ENCODE peak calls at places on chromosomes 12 and 14, in nine cellular contexts. One of them, this sample, is unnamed.

GRCh38 chr12:12889701-12890100 is 1.7 kb upstream of the GPRC5A start:
- DNase-seq in heart right ventricle: no peak
- DNase-seq in upper lobe of right lung: no peak
- DNase-seq in Calu3: no peak
- DNase-seq in CD4-positive, alpha-beta T cell: no peak
- DNase-seq in nephron progenitor cell: no peak
- DNase-seq in HFFc6: no peak
- DNase-seq in fibroblast of pulmonary artery: no peak
- DNase-seq in colonic mucosa: no peak
- DNase-seq in this sample: no peak

GRCh38 chr14:104292084-104292970 is 153.9 kb downstream of the KIF26A start:
- DNase-seq in upper lobe of right lung: peak
- DNase-seq in fibroblast of pulmonary artery: no peak
- DNase-seq in HFFc6: no peak
- DNase-seq in heart right ventricle: no peak
- DNase-seq in nephron progenitor cell: no peak
- DNase-seq in colonic mucosa: no peak
- DNase-seq in CD4-positive, alpha-beta T cell: no peak
- DNase-seq in Calu3: no peak
- DNase-seq in this sample: no peak

GRCh38 chr12:20184514-20184913 is 183.8 kb upstream of the PDE3A start:
- DNase-seq in colonic mucosa: no peak
- DNase-seq in HFFc6: no peak
- DNase-seq in Calu3: no peak
- DNase-seq in heart right ventricle: no peak
- DNase-seq in fibroblast of pulmonary artery: no peak
- DNase-seq in CD4-positive, alpha-beta T cell: no peak
- DNase-seq in upper lobe of right lung: no peak
- DNase-seq in nephron progenitor cell: no peak
- DNase-seq in this sample: no peak

GRCh38 chr14:88346048-88346639 is 23.1 kb upstream of the KCNK10 start:
- DNase-seq in nephron progenitor cell: no peak
- DNase-seq in colonic mucosa: no peak
- DNase-seq in fibroblast of pulmonary artery: no peak
- DNase-seq in CD4-positive, alpha-beta T cell: no peak
- DNase-seq in HFFc6: peak
- DNase-seq in heart right ventricle: no peak
- DNase-seq in upper lobe of right lung: no peak
- DNase-seq in Calu3: no peak
- DNase-seq in this sample: no peak

GRCh38 chr14:88791252-88791621 is 1.5 kb downstream of the EML5 start:
- DNase-seq in colonic mucosa: no peak
- DNase-seq in fibroblast of pulmonary artery: no peak
- DNase-seq in HFFc6: no peak
- DNase-seq in CD4-positive, alpha-beta T cell: no peak
- DNase-seq in nephron progenitor cell: no peak
- DNase-seq in Calu3: no peak
- DNase-seq in heart right ventricle: no peak
- DNase-seq in upper lobe of right lung: no peak
- DNase-seq in this sample: no peak

GRCh38 chr12:130164931-130165330 is 2.7 kb downstream of the FZD10 start:
- DNase-seq in HFFc6: no peak
- DNase-seq in nephron progenitor cell: peak
- DNase-seq in heart right ventricle: no peak
- DNase-seq in fibroblast of pulmonary artery: no peak
- DNase-seq in colonic mucosa: no peak
- DNase-seq in upper lobe of right lung: peak
- DNase-seq in CD4-positive, alpha-beta T cell: no peak
- DNase-seq in Calu3: no peak
- DNase-seq in this sample: no peak

GRCh38 chr12:53798575-53798974 is 46.8 kb upstream of the CISTR start:
- DNase-seq in Calu3: peak
- DNase-seq in colonic mucosa: no peak
- DNase-seq in nephron progenitor cell: no peak
- DNase-seq in upper lobe of right lung: no peak
- DNase-seq in fibroblast of pulmonary artery: peak
- DNase-seq in CD4-positive, alpha-beta T cell: no peak
- DNase-seq in HFFc6: no peak
- DNase-seq in heart right ventricle: no peak
- DNase-seq in this sample: no peak

GRCh38 chr12:54439521-54440255 is 20.6 kb upstream of the ITGA5 start:
- DNase-seq in heart right ventricle: peak
- DNase-seq in nephron progenitor cell: no peak
- DNase-seq in fibroblast of pulmonary artery: peak
- DNase-seq in upper lobe of right lung: no peak
- DNase-seq in CD4-positive, alpha-beta T cell: no peak
- DNase-seq in HFFc6: peak
- DNase-seq in colonic mucosa: no peak
- DNase-seq in Calu3: no peak
- DNase-seq in this sample: no peak

GRCh38 chr14:76918176-76918750 is 92.1 kb downstream of the LRRC74A start:
- DNase-seq in nephron progenitor cell: no peak
- DNase-seq in CD4-positive, alpha-beta T cell: no peak
- DNase-seq in upper lobe of right lung: peak
- DNase-seq in HFFc6: peak
- DNase-seq in heart right ventricle: peak
- DNase-seq in colonic mucosa: peak
- DNase-seq in Calu3: no peak
- DNase-seq in fibroblast of pulmonary artery: peak
- DNase-seq in this sample: no peak

GRCh38 chr14:65502676-65503124 is 90.2 kb downstream of the FUT8 start:
- DNase-seq in upper lobe of right lung: no peak
- DNase-seq in colonic mucosa: no peak
- DNase-seq in nephron progenitor cell: no peak
- DNase-seq in fibroblast of pulmonary artery: peak
- DNase-seq in HFFc6: peak
- DNase-seq in Calu3: no peak
- DNase-seq in heart right ventricle: no peak
- DNase-seq in CD4-positive, alpha-beta T cell: no peak
- DNase-seq in this sample: no peak

GRCh38 chr12:28172434-28173030 is 17.7 kb upstream of the CCDC91 start:
- DNase-seq in nephron progenitor cell: peak
- DNase-seq in colonic mucosa: peak
- DNase-seq in CD4-positive, alpha-beta T cell: no peak
- DNase-seq in heart right ventricle: no peak
- DNase-seq in Calu3: peak
- DNase-seq in HFFc6: peak
- DNase-seq in upper lobe of right lung: no peak
- DNase-seq in fibroblast of pulmonary artery: peak
- DNase-seq in this sample: no peak

GRCh38 chr14:103543721-103544626 is 15.0 kb downstream of the TRMT61A start:
- DNase-seq in fibroblast of pulmonary artery: no peak
- DNase-seq in colonic mucosa: no peak
- DNase-seq in CD4-positive, alpha-beta T cell: no peak
- DNase-seq in HFFc6: no peak
- DNase-seq in upper lobe of right lung: no peak
- DNase-seq in Calu3: no peak
- DNase-seq in nephron progenitor cell: no peak
- DNase-seq in heart right ventricle: no peak
- DNase-seq in this sample: no peak

GRCh38 chr14:70972107-70972976 is 65.1 kb downstream of the PCNX1 start:
- DNase-seq in fibroblast of pulmonary artery: peak
- DNase-seq in heart right ventricle: peak
- DNase-seq in HFFc6: peak
- DNase-seq in nephron progenitor cell: peak
- DNase-seq in colonic mucosa: peak
- DNase-seq in CD4-positive, alpha-beta T cell: peak
- DNase-seq in Calu3: peak
- DNase-seq in upper lobe of right lung: peak
- DNase-seq in this sample: peak

GRCh38 chr14:55416866-55417265 is 5.2 kb upstream of the ATG14 start:
- DNase-seq in heart right ventricle: no peak
- DNase-seq in Calu3: peak
- DNase-seq in nephron progenitor cell: peak
- DNase-seq in CD4-positive, alpha-beta T cell: no peak
- DNase-seq in fibroblast of pulmonary artery: peak
- DNase-seq in colonic mucosa: no peak
- DNase-seq in upper lobe of right lung: no peak
- DNase-seq in HFFc6: no peak
- DNase-seq in this sample: no peak

GRCh38 chr12:43655586-43655985 is 103.0 kb downstream of the PUS7L start:
- DNase-seq in CD4-positive, alpha-beta T cell: no peak
- DNase-seq in fibroblast of pulmonary artery: peak
- DNase-seq in HFFc6: no peak
- DNase-seq in colonic mucosa: no peak
- DNase-seq in heart right ventricle: no peak
- DNase-seq in Calu3: no peak
- DNase-seq in upper lobe of right lung: no peak
- DNase-seq in nephron progenitor cell: no peak
- DNase-seq in this sample: no peak

GRCh38 chr14:70698288-70698687 is 56.6 kb downstream of the TTC9 start:
- DNase-seq in upper lobe of right lung: no peak
- DNase-seq in HFFc6: peak
- DNase-seq in CD4-positive, alpha-beta T cell: no peak
- DNase-seq in colonic mucosa: peak
- DNase-seq in fibroblast of pulmonary artery: peak
- DNase-seq in heart right ventricle: no peak
- DNase-seq in nephron progenitor cell: no peak
- DNase-seq in Calu3: peak
- DNase-seq in this sample: no peak

GRCh38 chr12:31412292-31412801 is 86.4 kb upstream of the SINHCAF start:
- DNase-seq in upper lobe of right lung: no peak
- DNase-seq in fibroblast of pulmonary artery: no peak
- DNase-seq in HFFc6: no peak
- DNase-seq in colonic mucosa: no peak
- DNase-seq in heart right ventricle: no peak
- DNase-seq in Calu3: no peak
- DNase-seq in nephron progenitor cell: no peak
- DNase-seq in CD4-positive, alpha-beta T cell: no peak
- DNase-seq in this sample: no peak

DNA sequence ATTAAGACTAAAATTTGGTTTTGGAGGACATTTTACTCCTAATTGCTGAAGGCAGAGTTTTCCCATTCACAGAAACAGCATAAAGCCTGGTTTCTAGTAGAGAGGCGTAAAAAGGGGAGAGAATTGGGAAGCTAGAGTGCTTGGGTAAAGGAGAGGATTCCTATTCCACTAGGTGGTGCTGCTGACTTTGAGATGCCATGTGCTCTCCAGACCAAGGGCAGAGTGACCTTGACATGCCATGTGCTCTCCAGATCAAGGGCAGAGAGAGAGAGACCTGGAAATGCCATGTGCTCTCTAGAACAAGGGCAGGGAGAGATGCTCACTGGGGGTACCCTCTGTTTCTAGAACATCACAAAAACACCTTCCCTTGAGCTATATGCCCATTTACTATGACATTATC is 176.2 kb upstream of the PDZRN4 start:
- DNase-seq in upper lobe of right lung: no peak
- DNase-seq in colonic mucosa: no peak
- DNase-seq in fibroblast of pulmonary artery: no peak
- DNase-seq in HFFc6: no peak
- DNase-seq in nephron progenitor cell: no peak
- DNase-seq in Calu3: no peak
- DNase-seq in CD4-positive, alpha-beta T cell: no peak
- DNase-seq in heart right ventricle: no peak
- DNase-seq in this sample: no peak
- TF ChIP-seq CTCF in upper lobe of right lung: no peak
- TF ChIP-seq CTCF in colonic mucosa: no peak
- TF ChIP-seq CTCF in fibroblast of pulmonary artery: no peak
- TF ChIP-seq CTCF in HFFc6: no peak
- TF ChIP-seq CTCF in nephron progenitor cell: no peak
- TF ChIP-seq CTCF in Calu3: no peak
- TF ChIP-seq CTCF in CD4-positive, alpha-beta T cell: no peak
- TF ChIP-seq CTCF in heart right ventricle: no peak
- TF ChIP-seq CTCF in this sample: no peak

GRCh38 chr14:21902561-21903199 is 229.1 kb upstream of the OR4E1 start:
- DNase-seq in nephron progenitor cell: peak
- DNase-seq in upper lobe of right lung: no peak
- DNase-seq in CD4-positive, alpha-beta T cell: peak
- DNase-seq in Calu3: no peak
- DNase-seq in heart right ventricle: no peak
- DNase-seq in colonic mucosa: no peak
- DNase-seq in HFFc6: no peak
- DNase-seq in fibroblast of pulmonary artery: no peak
- DNase-seq in this sample: no peak
- TF ChIP-seq CTCF in nephron progenitor cell: peak
- TF ChIP-seq CTCF in upper lobe of right lung: no peak
- TF ChIP-seq CTCF in CD4-positive, alpha-beta T cell: peak
- TF ChIP-seq CTCF in Calu3: no peak
- TF ChIP-seq CTCF in heart right ventricle: no peak
- TF ChIP-seq CTCF in colonic mucosa: no peak
- TF ChIP-seq CTCF in HFFc6: no peak
- TF ChIP-seq CTCF in fibroblast of pulmonary artery: peak
- TF ChIP-seq CTCF in this sample: peak

DNA sequence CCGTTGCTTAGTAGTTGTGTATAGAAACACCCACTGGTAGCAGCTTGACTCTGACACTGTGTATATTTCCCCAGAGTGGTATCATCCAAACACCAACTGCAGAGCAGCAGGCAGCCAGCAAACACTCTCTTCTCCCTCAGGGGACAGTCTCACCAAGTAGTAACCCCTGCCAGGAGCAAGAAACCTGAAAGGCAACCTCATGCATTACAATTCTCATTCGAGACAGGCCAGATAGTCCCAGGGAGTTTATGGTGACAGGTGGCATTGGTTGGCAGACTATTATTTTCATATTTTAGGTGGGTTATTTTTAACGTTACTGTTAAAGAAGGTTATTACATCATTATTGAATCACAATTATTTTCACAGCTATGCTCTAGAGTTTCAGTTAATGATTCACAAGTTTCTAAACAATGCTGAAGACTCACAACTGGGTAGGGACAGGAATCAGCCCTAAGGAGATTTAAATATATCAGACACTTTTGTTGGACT is 222.8 kb downstream of the EGLN3 start:
- DNase-seq in upper lobe of right lung: no peak
- DNase-seq in nephron progenitor cell: no peak
- DNase-seq in fibroblast of pulmonary artery: no peak
- DNase-seq in CD4-positive, alpha-beta T cell: no peak
- DNase-seq in colonic mucosa: no peak
- DNase-seq in HFFc6: no peak
- DNase-seq in heart right ventricle: no peak
- DNase-seq in Calu3: no peak
- DNase-seq in this sample: no peak
- TF ChIP-seq CTCF in upper lobe of right lung: no peak
- TF ChIP-seq CTCF in nephron progenitor cell: no peak
- TF ChIP-seq CTCF in fibroblast of pulmonary artery: no peak
- TF ChIP-seq CTCF in CD4-positive, alpha-beta T cell: no peak
- TF ChIP-seq CTCF in colonic mucosa: no peak
- TF ChIP-seq CTCF in HFFc6: no peak
- TF ChIP-seq CTCF in heart right ventricle: no peak
- TF ChIP-seq CTCF in Calu3: no peak
- TF ChIP-seq CTCF in this sample: no peak

GRCh38 chr12:26298785-26299621 is 103.6 kb downstream of the SSPN start:
- DNase-seq in fibroblast of pulmonary artery: peak
- DNase-seq in CD4-positive, alpha-beta T cell: no peak
- DNase-seq in Calu3: peak
- DNase-seq in HFFc6: peak
- DNase-seq in colonic mucosa: no peak
- DNase-seq in nephron progenitor cell: no peak
- DNase-seq in upper lobe of right lung: no peak
- DNase-seq in heart right ventricle: peak
- DNase-seq in this sample: no peak
- TF ChIP-seq CTCF in fibroblast of pulmonary artery: peak
- TF ChIP-seq CTCF in CD4-positive, alpha-beta T cell: no peak
- TF ChIP-seq CTCF in Calu3: peak
- TF ChIP-seq CTCF in HFFc6: peak
- TF ChIP-seq CTCF in colonic mucosa: no peak
- TF ChIP-seq CTCF in nephron progenitor cell: no peak
- TF ChIP-seq CTCF in upper lobe of right lung: peak
- TF ChIP-seq CTCF in heart right ventricle: peak
- TF ChIP-seq CTCF in this sample: no peak